ENCODE peak calls at places on chromosomes 16 and 17, in six cellular contexts. One of them, this sample, is unnamed.

GRCh38 chr17:65536573-65537342 is 24.7 kb downstream of the AXIN2 start:
- DNase-seq in aorta: peak
- DNase-seq in uterus: no peak
- DNase-seq in A549: no peak
- DNase-seq in colonic mucosa: no peak
- DNase-seq in cardiac muscle cell: no peak
- DNase-seq in this sample: no peak

GRCh38 chr17:20999044-20999573 is 43.7 kb downstream of the USP22 start:
- DNase-seq in uterus: peak
- DNase-seq in cardiac muscle cell: no peak
- DNase-seq in aorta: no peak
- DNase-seq in colonic mucosa: no peak
- DNase-seq in A549: no peak
- DNase-seq in this sample: peak

GRCh38 chr16:85148959-85149358 is 36.7 kb upstream of the CIBAR2 start:
- DNase-seq in A549: no peak
- DNase-seq in colonic mucosa: no peak
- DNase-seq in aorta: no peak
- DNase-seq in uterus: peak
- DNase-seq in cardiac muscle cell: no peak
- DNase-seq in this sample: no peak

GRCh38 chr16:19289805-19290490 is 4.4 kb downstream of the CLEC19A start:
- DNase-seq in colonic mucosa: no peak
- DNase-seq in A549: no peak
- DNase-seq in aorta: no peak
- DNase-seq in uterus: no peak
- DNase-seq in cardiac muscle cell: peak
- DNase-seq in this sample: no peak

GRCh38 chr17:76681222-76682137 is 29.3 kb downstream of the MXRA7 start:
- DNase-seq in A549: peak
- DNase-seq in colonic mucosa: peak
- DNase-seq in aorta: peak
- DNase-seq in cardiac muscle cell: peak
- DNase-seq in uterus: peak
- DNase-seq in this sample: peak

GRCh38 chr17:43175213-43176118 is 4.5 kb downstream of the NBR1 start:
- DNase-seq in cardiac muscle cell: no peak
- DNase-seq in uterus: no peak
- DNase-seq in aorta: no peak
- DNase-seq in A549: no peak
- DNase-seq in colonic mucosa: no peak
- DNase-seq in this sample: no peak

GRCh38 chr17:55245986-55246385 is 18.8 kb upstream of the HLF start:
- DNase-seq in cardiac muscle cell: no peak
- DNase-seq in colonic mucosa: no peak
- DNase-seq in uterus: no peak
- DNase-seq in aorta: no peak
- DNase-seq in A549: no peak
- DNase-seq in this sample: no peak

GRCh38 chr17:39573447-39574298 is 34.0 kb downstream of the NEUROD2 start:
- DNase-seq in cardiac muscle cell: peak
- DNase-seq in colonic mucosa: peak
- DNase-seq in A549: peak
- DNase-seq in aorta: peak
- DNase-seq in uterus: peak
- DNase-seq in this sample: peak

GRCh38 chr17:72466199-72466598 is 345.4 kb downstream of the SOX9 start:
- DNase-seq in uterus: no peak
- DNase-seq in A549: peak
- DNase-seq in aorta: no peak
- DNase-seq in colonic mucosa: peak
- DNase-seq in cardiac muscle cell: no peak
- DNase-seq in this sample: peak

GRCh38 chr16:801584-802363 is 1.2 kb upstream of the GNG13 start:
- DNase-seq in aorta: no peak
- DNase-seq in colonic mucosa: no peak
- DNase-seq in uterus: no peak
- DNase-seq in cardiac muscle cell: no peak
- DNase-seq in A549: no peak
- DNase-seq in this sample: no peak

GRCh38 chr16:72536673-72537435 is 364.9 kb upstream of the PMFBP1 start:
- DNase-seq in uterus: no peak
- DNase-seq in aorta: no peak
- DNase-seq in A549: no peak
- DNase-seq in cardiac muscle cell: no peak
- DNase-seq in colonic mucosa: no peak
- DNase-seq in this sample: no peak

GRCh38 chr17:51120357-51120738 is 320 bp downstream of the SPAG9 start:
- DNase-seq in uterus: no peak
- DNase-seq in colonic mucosa: peak
- DNase-seq in cardiac muscle cell: peak
- DNase-seq in aorta: no peak
- DNase-seq in A549: peak
- DNase-seq in this sample: no peak

GRCh38 chr16:28876016-28876659 is 2.1 kb upstream of the ATP2A1 start:
- DNase-seq in A549: no peak
- DNase-seq in aorta: no peak
- DNase-seq in colonic mucosa: no peak
- DNase-seq in cardiac muscle cell: no peak
- DNase-seq in uterus: no peak
- DNase-seq in this sample: no peak

GRCh38 chr16:68664297-68664696 is 19.2 kb downstream of the CDH3 start:
- DNase-seq in A549: no peak
- DNase-seq in uterus: no peak
- DNase-seq in cardiac muscle cell: no peak
- DNase-seq in colonic mucosa: no peak
- DNase-seq in aorta: no peak
- DNase-seq in this sample: no peak

GRCh38 chr16:1959269-1960039 is at the start of gene NDUFB10:
- DNase-seq in cardiac muscle cell: peak
- DNase-seq in uterus: peak
- DNase-seq in A549: peak
- DNase-seq in colonic mucosa: peak
- DNase-seq in aorta: peak
- DNase-seq in this sample: peak

GRCh38 chr16:6096931-6097665 is 999.5 kb upstream of the EEF2KMT start:
- DNase-seq in cardiac muscle cell: no peak
- DNase-seq in aorta: no peak
- DNase-seq in colonic mucosa: no peak
- DNase-seq in uterus: no peak
- DNase-seq in A549: no peak
- DNase-seq in this sample: no peak

GRCh38 chr17:79838541-79839274 is 532 bp downstream of the CBX4 start:
- DNase-seq in cardiac muscle cell: peak
- DNase-seq in uterus: no peak
- DNase-seq in A549: peak
- DNase-seq in aorta: peak
- DNase-seq in colonic mucosa: peak
- DNase-seq in this sample: peak

GRCh38 chr16:10343124-10343760 is 42.6 kb upstream of the ATF7IP2 start:
- DNase-seq in colonic mucosa: no peak
- DNase-seq in A549: no peak
- DNase-seq in cardiac muscle cell: peak
- DNase-seq in aorta: no peak
- DNase-seq in uterus: no peak
- DNase-seq in this sample: peak

GRCh38 chr17:71664867-71665266 is 456.0 kb upstream of the SOX9 start:
- DNase-seq in A549: no peak
- DNase-seq in uterus: no peak
- DNase-seq in colonic mucosa: no peak
- DNase-seq in cardiac muscle cell: no peak
- DNase-seq in aorta: no peak
- DNase-seq in this sample: no peak

GRCh38 chr17:74192950-74193781 is 10.3 kb upstream of the RPL38 start:
- DNase-seq in A549: no peak
- DNase-seq in cardiac muscle cell: no peak
- DNase-seq in uterus: no peak
- DNase-seq in colonic mucosa: peak
- DNase-seq in aorta: peak
- DNase-seq in this sample: peak

GRCh38 chr17:46984341-46984740 is 5.3 kb upstream of the RPRML start:
- DNase-seq in colonic mucosa: peak
- DNase-seq in A549: no peak
- DNase-seq in aorta: no peak
- DNase-seq in cardiac muscle cell: no peak
- DNase-seq in uterus: no peak
- DNase-seq in this sample: no peak

GRCh38 chr17:75082683-75083082 is 5.1 kb upstream of the SLC16A5 start:
- DNase-seq in cardiac muscle cell: no peak
- DNase-seq in aorta: no peak
- DNase-seq in colonic mucosa: no peak
- DNase-seq in A549: no peak
- DNase-seq in uterus: no peak
- DNase-seq in this sample: no peak

GRCh38 chr16:10944249-10945064 is at the start of gene CLEC16A:
- DNase-seq in uterus: peak
- DNase-seq in A549: peak
- DNase-seq in colonic mucosa: peak
- DNase-seq in aorta: peak
- DNase-seq in cardiac muscle cell: peak
- DNase-seq in this sample: peak

GRCh38 chr17:71941920-71942319 is 178.9 kb upstream of the SOX9 start:
- DNase-seq in aorta: no peak
- DNase-seq in A549: no peak
- DNase-seq in cardiac muscle cell: peak
- DNase-seq in colonic mucosa: peak
- DNase-seq in uterus: no peak
- DNase-seq in this sample: no peak

GRCh38 chr17:386145-386876 is 33.7 kb upstream of the RPH3AL start:
- DNase-seq in aorta: peak
- DNase-seq in uterus: peak
- DNase-seq in A549: peak
- DNase-seq in cardiac muscle cell: peak
- DNase-seq in colonic mucosa: peak
- DNase-seq in this sample: peak

GRCh38 chr17:71378036-71378435 is 742.8 kb upstream of the SOX9 start:
- DNase-seq in aorta: no peak
- DNase-seq in uterus: no peak
- DNase-seq in A549: no peak
- DNase-seq in cardiac muscle cell: no peak
- DNase-seq in colonic mucosa: no peak
- DNase-seq in this sample: no peak

GRCh38 chr17:42895185-42895555 is 5.4 kb upstream of the G6PC1 start:
- DNase-seq in uterus: peak
- DNase-seq in cardiac muscle cell: no peak
- DNase-seq in colonic mucosa: peak
- DNase-seq in A549: peak
- DNase-seq in aorta: peak
- DNase-seq in this sample: peak

GRCh38 chr16:56336071-56336688 is 89.2 kb downstream of the AMFR start:
- DNase-seq in uterus: no peak
- DNase-seq in A549: no peak
- DNase-seq in aorta: no peak
- DNase-seq in cardiac muscle cell: peak
- DNase-seq in colonic mucosa: no peak
- DNase-seq in this sample: no peak

GRCh38 chr17:50516980-50517379 is 8.7 kb downstream of the MYCBPAP start:
- DNase-seq in uterus: no peak
- DNase-seq in aorta: no peak
- DNase-seq in A549: no peak
- DNase-seq in cardiac muscle cell: no peak
- DNase-seq in colonic mucosa: no peak
- DNase-seq in this sample: no peak

GRCh38 chr16:785563-786535 is 2.3 kb downstream of the RPUSD1 start:
- DNase-seq in cardiac muscle cell: peak
- DNase-seq in uterus: peak
- DNase-seq in A549: peak
- DNase-seq in aorta: peak
- DNase-seq in colonic mucosa: peak
- DNase-seq in this sample: peak

GRCh38 chr16:88738167-88739084 is 32.1 kb downstream of the CTU2 start:
- DNase-seq in cardiac muscle cell: no peak
- DNase-seq in aorta: no peak
- DNase-seq in A549: no peak
- DNase-seq in colonic mucosa: no peak
- DNase-seq in uterus: no peak
- DNase-seq in this sample: no peak
- H3K27ac ChIP-seq in cardiac muscle cell: no peak
- H3K27ac ChIP-seq in aorta: no peak
- H3K27ac ChIP-seq in A549: no peak
- H3K27ac ChIP-seq in colonic mucosa: no peak
- H3K27ac ChIP-seq in uterus: no peak
- H3K27ac ChIP-seq in this sample: no peak

DNA sequence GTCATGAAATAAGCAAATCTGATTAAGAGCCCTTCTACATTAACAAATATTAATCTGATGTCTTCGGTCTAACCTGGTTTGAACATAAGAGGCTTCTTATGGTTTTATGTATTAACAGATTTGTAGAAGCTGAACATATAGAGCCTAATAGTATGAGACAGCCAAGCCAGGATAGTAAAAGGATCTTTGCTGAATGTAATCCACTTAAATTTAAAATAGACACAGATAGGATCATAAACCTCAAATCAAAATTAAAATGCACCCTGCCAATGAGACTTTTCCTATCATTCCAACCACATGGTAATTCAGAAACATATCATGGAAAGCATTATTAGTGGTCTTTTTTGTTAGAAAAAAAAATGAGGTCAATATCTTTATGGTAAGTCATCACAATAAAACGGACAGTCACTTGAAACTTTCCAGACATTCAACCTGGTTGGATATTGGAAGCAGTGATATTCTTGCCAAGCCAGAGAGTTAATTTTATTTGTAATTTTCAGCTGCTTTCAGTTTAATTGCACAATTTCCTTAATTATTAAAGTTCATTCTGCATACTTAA is 606.9 kb upstream of the SALL1 start:
- DNase-seq in aorta: no peak
- DNase-seq in colonic mucosa: no peak
- DNase-seq in A549: no peak
- DNase-seq in cardiac muscle cell: no peak
- DNase-seq in uterus: no peak
- DNase-seq in this sample: no peak
- H3K27ac ChIP-seq in aorta: no peak
- H3K27ac ChIP-seq in colonic mucosa: no peak
- H3K27ac ChIP-seq in A549: no peak
- H3K27ac ChIP-seq in cardiac muscle cell: no peak
- H3K27ac ChIP-seq in uterus: no peak
- H3K27ac ChIP-seq in this sample: no peak

DNA sequence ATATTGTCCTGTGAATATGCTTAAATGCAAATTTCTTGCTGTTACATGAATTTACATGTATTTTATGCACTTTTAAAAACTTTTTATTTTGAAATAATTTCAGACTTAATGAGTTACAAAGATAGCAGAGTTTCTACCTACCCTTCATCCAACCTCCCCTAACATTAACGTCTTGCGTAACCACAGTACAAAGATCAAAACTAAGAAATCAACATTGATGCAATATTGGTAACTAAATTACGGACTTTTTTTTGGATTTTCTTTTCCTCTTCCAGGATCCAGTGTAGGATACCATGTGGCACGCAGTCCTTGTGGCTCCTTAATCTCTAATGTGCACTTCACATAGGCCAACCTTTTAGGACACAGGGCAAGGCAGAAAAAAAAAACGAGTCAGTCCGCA is 124.9 kb downstream of the ABCC12 start:
- DNase-seq in aorta: no peak
- DNase-seq in A549: no peak
- DNase-seq in colonic mucosa: no peak
- DNase-seq in cardiac muscle cell: no peak
- DNase-seq in uterus: no peak
- DNase-seq in this sample: no peak
- H3K27ac ChIP-seq in aorta: no peak
- H3K27ac ChIP-seq in A549: no peak
- H3K27ac ChIP-seq in colonic mucosa: no peak
- H3K27ac ChIP-seq in cardiac muscle cell: no peak
- H3K27ac ChIP-seq in uterus: no peak
- H3K27ac ChIP-seq in this sample: no peak

GRCh38 chr16:88940196-88941050 is 36.6 kb downstream of the CBFA2T3 start:
- DNase-seq in aorta: peak
- DNase-seq in cardiac muscle cell: peak
- DNase-seq in A549: no peak
- DNase-seq in colonic mucosa: no peak
- DNase-seq in uterus: no peak
- DNase-seq in this sample: no peak
- H3K27ac ChIP-seq in aorta: no peak
- H3K27ac ChIP-seq in cardiac muscle cell: no peak
- H3K27ac ChIP-seq in A549: peak
- H3K27ac ChIP-seq in colonic mucosa: no peak
- H3K27ac ChIP-seq in uterus: peak
- H3K27ac ChIP-seq in this sample: no peak

This sample was measured in hepatocyte.